ENCODE peak calls at places on chromosome 11, in seven cellular contexts. I is naive thymus-derived CD8-positive, alpha-beta T cell; C is left ventricle myocardium superior; J is A549; N is NCI-H226; L is GM13977; T is frontal cortex. W is an unnamed sample.

GRCh38 chr11:77118086-77118485 is 10.0 kb upstream of the MYO7A start:
- DNase-seq in I (no peak), C (peak), J (no peak), N (no peak), L (no peak), T (no peak), W (no peak)

GRCh38 chr11:88246680-88247079 is 71.4 kb upstream of the RAB38 start:
- DNase-seq in I (no peak), C (no peak), J (peak), N (peak), L (no peak), T (no peak), W (no peak)

GRCh38 chr11:35487532-35488078 is 37.8 kb downstream of the PAMR1 start:
- DNase-seq in I (no peak), C (no peak), J (peak), N (no peak), L (no peak), T (no peak), W (peak)

GRCh38 chr11:118791961-118792578 is 1.1 kb upstream of the DDX6 start:
- DNase-seq in I (no peak), C (no peak), J (peak), N (no peak), L (peak), T (peak), W (no peak)

GRCh38 chr11:19595840-19596751 is 116.5 kb upstream of the NAV2 start:
- DNase-seq in I (no peak), C (peak), J (peak), N (peak), L (no peak), T (no peak), W (no peak)

GRCh38 chr11:9060700-9061111 is 30.7 kb downstream of the SCUBE2 start:
- DNase-seq in I (no peak), C (no peak), J (peak), N (no peak), L (peak), T (no peak), W (no peak)

GRCh38 chr11:29959488-29959887 is 57.3 kb downstream of the KCNA4 start:
- DNase-seq in I (no peak), C (no peak), J (no peak), N (no peak), L (no peak), T (no peak), W (no peak)

GRCh38 chr11:32852142-32852541 is 22.4 kb downstream of the PRRG4 start:
- DNase-seq in I (no peak), C (no peak), J (peak), N (peak), L (no peak), T (no peak), W (no peak)

GRCh38 chr11:115415939-115416338 is 88.3 kb downstream of the CADM1 start:
- DNase-seq in I (no peak), C (no peak), J (no peak), N (no peak), L (no peak), T (no peak), W (no peak)

GRCh38 chr11:3123761-3124733 is 41.1 kb downstream of the OSBPL5 start:
- DNase-seq in I (no peak), C (peak), J (peak), N (peak), L (no peak), T (no peak), W (no peak)

GRCh38 chr11:64227405-64227956 is 1.4 kb downstream of the NUDT22 start:
- DNase-seq in I (no peak), C (no peak), J (no peak), N (no peak), L (no peak), T (no peak), W (no peak)

GRCh38 chr11:117747892-117748291 is 49.1 kb downstream of the DSCAML1 start:
- DNase-seq in I (no peak), C (no peak), J (no peak), N (no peak), L (no peak), T (no peak), W (no peak)

GRCh38 chr11:94934362-94934761 is 39.0 kb downstream of the CWC15 start:
- DNase-seq in I (no peak), C (no peak), J (no peak), N (no peak), L (no peak), T (no peak), W (no peak)

GRCh38 chr11:10354389-10354788 is 49.5 kb downstream of the ADM start:
- DNase-seq in I (no peak), C (no peak), J (no peak), N (no peak), L (no peak), T (no peak), W (no peak)

GRCh38 chr11:85685820-85686459 is at the start of gene CCDC89:
- DNase-seq in I (no peak), C (peak), J (peak), N (peak), L (no peak), T (peak), W (no peak)

GRCh38 chr11:128318856-128319474 is 268.4 kb downstream of the ETS1 start:
- DNase-seq in I (peak), C (no peak), J (no peak), N (peak), L (peak), T (no peak), W (no peak)

GRCh38 chr11:612201-612960 is 3.4 kb downstream of the IRF7 start:
- DNase-seq in I (no peak), C (no peak), J (peak), N (peak), L (no peak), T (no peak), W (no peak)